ENCODE peak calls at places on chromosome 1, in five cellular contexts. Y is NCI-H2029; O is pancreas; U is Jurkat, Clone E6-1; W is HFFc6. L is an unnamed sample.

GRCh38 chr1:33086384-33086850 is 5.5 kb downstream of the AZIN2 start:
- DNase-seq in Y (no peak), U (no peak), O (peak), W (peak), L (no peak)

GRCh38 chr1:42567038-42567437 is 91.2 kb upstream of the PPIH start:
- DNase-seq in U (no peak), O (no peak), W (no peak), Y (no peak), L (no peak)

GRCh38 chr1:165717918-165718515 is 19.7 kb upstream of the ALDH9A1 start:
- DNase-seq in O (peak), U (peak), Y (peak), W (peak), L (no peak)

GRCh38 chr1:2951856-2952255 is 69.4 kb upstream of the ACTRT2 start:
- DNase-seq in W (no peak), U (no peak), O (no peak), Y (no peak), L (no peak)

GRCh38 chr1:110508038-110508437 is 10.9 kb downstream of the KCNA10 start:
- DNase-seq in U (no peak), Y (no peak), O (peak), W (no peak), L (no peak)

GRCh38 chr1:165284471-165284870 is 72.0 kb downstream of the LMX1A start:
- DNase-seq in Y (peak), W (no peak), U (no peak), O (no peak), L (no peak)

GRCh38 chr1:28073867-28074266 is 14.5 kb downstream of the EYA3 start:
- DNase-seq in U (no peak), W (no peak), Y (no peak), O (no peak), L (no peak)

GRCh38 chr1:225709101-225709500 is 56.2 kb upstream of the ENAH start:
- DNase-seq in U (no peak), W (no peak), Y (peak), O (no peak), L (no peak)

GRCh38 chr1:168178638-168179410 is at the start of gene TIPRL:
- DNase-seq in O (peak), U (peak), W (peak), Y (peak), L (peak)

GRCh38 chr1:214072758-214073157 is 85.0 kb downstream of the PROX1 start:
- DNase-seq in Y (no peak), U (no peak), O (no peak), W (no peak), L (no peak)

GRCh38 chr1:78833491-78833890 is 173.0 kb downstream of the ADGRL4 start:
- DNase-seq in Y (no peak), U (no peak), W (peak), O (no peak), L (peak)

GRCh38 chr1:218642033-218642954 is 297.2 kb downstream of the TGFB2 start:
- DNase-seq in U (no peak), O (no peak), Y (no peak), W (no peak), L (no peak)

L was measured in HS-27A.